ENCODE peak calls at places on chromosomes 4 and X, in nine cellular contexts. S, C, P, R, B, E, W, V and G are unnamed samples.

GRCh38 chr4:54320826-54321320 is 91.8 kb downstream of the PDGFRA start:
- DNase-seq in B (no peak), V (no peak), C (no peak), P (no peak), R (no peak), S (no peak), W (no peak), E (no peak), G (no peak)

GRCh38 chr4:87930629-87931028 is 44.9 kb upstream of the SPP1 start:
- DNase-seq in V (no peak), S (no peak), R (no peak), B (no peak), C (no peak), W (no peak), P (no peak), E (no peak), G (no peak)

GRCh38 chrX:137549846-137550534 is 15.9 kb upstream of the ZIC3 start:
- DNase-seq in S (no peak), W (no peak), R (no peak), C (no peak), E (no peak), B (no peak), P (no peak), V (no peak), G (no peak)

GRCh38 chr4:6892190-6892908 is 17.3 kb upstream of the TBC1D14 start:
- DNase-seq in W (peak; percentile 82), V (peak; percentile 58), E (no peak), S (no peak), R (no peak), C (no peak), B (peak; percentile 51), P (no peak), G (peak; percentile 74)

GRCh38 chr4:7359302-7360063 is 75.2 kb downstream of the PSAPL1 start:
- DNase-seq in C (no peak), B (no peak), W (no peak), S (no peak), V (no peak), R (peak; percentile 91), E (no peak), P (no peak), G (no peak)

GRCh38 chr4:4968161-4968757 is 51.0 kb downstream of the CYTL1 start:
- DNase-seq in W (no peak), S (no peak), B (no peak), R (no peak), V (no peak), P (no peak), E (no peak), C (no peak), G (peak; percentile 13)

GRCh38 chr4:39441593-39441992 is 17.1 kb downstream of the RPL9 start:
- DNase-seq in V (no peak), P (no peak), R (no peak), B (no peak), C (no peak), S (no peak), E (no peak), W (no peak), G (no peak)

GRCh38 chr4:155473420-155474095 is 96.8 kb upstream of the MAP9 start:
- DNase-seq in R (no peak), E (no peak), P (no peak), V (no peak), W (no peak), S (no peak), C (no peak), B (peak; percentile 13), G (no peak)

GRCh38 chrX:131217878-131218486 is 71.1 kb downstream of the IGSF1 start:
- DNase-seq in V (no peak), B (no peak), S (no peak), E (no peak), W (no peak), P (no peak), R (peak; percentile 90), C (no peak), G (no peak)

GRCh38 chr4:109560687-109561452 is 824 bp downstream of the MCUB start:
- DNase-seq in W (peak; percentile 74), E (peak; percentile 50), B (peak; percentile 84), V (peak; percentile 73), C (no peak), R (no peak), S (peak; percentile 59), P (no peak), G (peak; percentile 81)

GRCh38 chrX:74422576-74423288 is 1.4 kb downstream of the SLC16A2 start:
- DNase-seq in C (no peak), R (peak; percentile 63), S (no peak), W (peak; percentile 63), E (no peak), V (peak; percentile 69), P (no peak), B (peak; percentile 74), G (peak; percentile 73)